ENCODE peak calls at places on chromosome 19, in nine cellular contexts. One of them, this sample, is unnamed.

GRCh38 chr19:15449620-15450527 is at the start of gene WIZ:
- DNase-seq in C1 segment of cervical spinal cord: peak
- DNase-seq in HCEC 1CT: peak
- DNase-seq in M059J: peak
- DNase-seq in frontal cortex: peak
- DNase-seq in GM03348: peak
- DNase-seq in HuH-7: peak
- DNase-seq in HAP-1: peak
- DNase-seq in activated T-cell treated with anti-CD3 and anti-CD28 coated beads for 1 hour: peak
- DNase-seq in this sample: peak

GRCh38 chr19:51441410-51442390 is 16.6 kb downstream of the SIGLEC8 start:
- DNase-seq in C1 segment of cervical spinal cord: no peak
- DNase-seq in HCEC 1CT: no peak
- DNase-seq in M059J: no peak
- DNase-seq in frontal cortex: no peak
- DNase-seq in GM03348: no peak
- DNase-seq in HuH-7: no peak
- DNase-seq in HAP-1: no peak
- DNase-seq in activated T-cell treated with anti-CD3 and anti-CD28 coated beads for 1 hour: peak
- DNase-seq in this sample: peak

GRCh38 chr19:46728693-46729339 is 11.9 kb upstream of the PRKD2 start:
- DNase-seq in C1 segment of cervical spinal cord: no peak
- DNase-seq in HCEC 1CT: peak
- DNase-seq in M059J: peak
- DNase-seq in frontal cortex: peak
- DNase-seq in GM03348: peak
- DNase-seq in HuH-7: peak
- DNase-seq in HAP-1: peak
- DNase-seq in activated T-cell treated with anti-CD3 and anti-CD28 coated beads for 1 hour: peak
- DNase-seq in this sample: peak

GRCh38 chr19:7004313-7004931 is 16.8 kb downstream of the MBD3L2B start:
- DNase-seq in C1 segment of cervical spinal cord: no peak
- DNase-seq in HCEC 1CT: peak
- DNase-seq in M059J: peak
- DNase-seq in frontal cortex: no peak
- DNase-seq in GM03348: peak
- DNase-seq in HuH-7: peak
- DNase-seq in HAP-1: peak
- DNase-seq in activated T-cell treated with anti-CD3 and anti-CD28 coated beads for 1 hour: no peak
- DNase-seq in this sample: peak

GRCh38 chr19:41321600-41322270 is 11.8 kb downstream of the CCDC97 start:
- DNase-seq in C1 segment of cervical spinal cord: no peak
- DNase-seq in HCEC 1CT: peak
- DNase-seq in M059J: peak
- DNase-seq in frontal cortex: no peak
- DNase-seq in GM03348: peak
- DNase-seq in HuH-7: peak
- DNase-seq in HAP-1: peak
- DNase-seq in activated T-cell treated with anti-CD3 and anti-CD28 coated beads for 1 hour: no peak
- DNase-seq in this sample: peak

GRCh38 chr19:15432018-15432494 is 13.3 kb upstream of the AKAP8L start:
- DNase-seq in C1 segment of cervical spinal cord: no peak
- DNase-seq in HCEC 1CT: no peak
- DNase-seq in M059J: no peak
- DNase-seq in frontal cortex: no peak
- DNase-seq in GM03348: peak
- DNase-seq in HuH-7: no peak
- DNase-seq in HAP-1: no peak
- DNase-seq in activated T-cell treated with anti-CD3 and anti-CD28 coated beads for 1 hour: no peak
- DNase-seq in this sample: peak

GRCh38 chr19:6343462-6343861 is 10.1 kb upstream of the ACER1 start:
- DNase-seq in C1 segment of cervical spinal cord: no peak
- DNase-seq in HCEC 1CT: no peak
- DNase-seq in M059J: no peak
- DNase-seq in frontal cortex: no peak
- DNase-seq in GM03348: no peak
- DNase-seq in HuH-7: no peak
- DNase-seq in HAP-1: no peak
- DNase-seq in activated T-cell treated with anti-CD3 and anti-CD28 coated beads for 1 hour: no peak
- DNase-seq in this sample: no peak

GRCh38 chr19:35642312-35642711 is 767 bp downstream of the ETV2 start:
- DNase-seq in C1 segment of cervical spinal cord: no peak
- DNase-seq in HCEC 1CT: no peak
- DNase-seq in M059J: peak
- DNase-seq in frontal cortex: no peak
- DNase-seq in GM03348: no peak
- DNase-seq in HuH-7: no peak
- DNase-seq in HAP-1: no peak
- DNase-seq in activated T-cell treated with anti-CD3 and anti-CD28 coated beads for 1 hour: no peak
- DNase-seq in this sample: no peak

GRCh38 chr19:16134510-16134909 is 9.0 kb upstream of the HSH2D start:
- DNase-seq in C1 segment of cervical spinal cord: no peak
- DNase-seq in HCEC 1CT: no peak
- DNase-seq in M059J: no peak
- DNase-seq in frontal cortex: no peak
- DNase-seq in GM03348: no peak
- DNase-seq in HuH-7: no peak
- DNase-seq in HAP-1: no peak
- DNase-seq in activated T-cell treated with anti-CD3 and anti-CD28 coated beads for 1 hour: no peak
- DNase-seq in this sample: peak

GRCh38 chr19:9796113-9796773 is 22.6 kb downstream of the FBXL12 start:
- DNase-seq in C1 segment of cervical spinal cord: no peak
- DNase-seq in HCEC 1CT: peak
- DNase-seq in M059J: peak
- DNase-seq in frontal cortex: peak
- DNase-seq in GM03348: peak
- DNase-seq in HuH-7: peak
- DNase-seq in HAP-1: peak
- DNase-seq in activated T-cell treated with anti-CD3 and anti-CD28 coated beads for 1 hour: peak
- DNase-seq in this sample: peak

GRCh38 chr19:40754611-40755247 is 3.7 kb downstream of the SNRPA start:
- DNase-seq in C1 segment of cervical spinal cord: no peak
- DNase-seq in HCEC 1CT: no peak
- DNase-seq in M059J: peak
- DNase-seq in frontal cortex: no peak
- DNase-seq in GM03348: no peak
- DNase-seq in HuH-7: peak
- DNase-seq in HAP-1: no peak
- DNase-seq in activated T-cell treated with anti-CD3 and anti-CD28 coated beads for 1 hour: no peak
- DNase-seq in this sample: no peak

GRCh38 chr19:50659318-50660082 is 10.3 kb downstream of the C19orf81 start:
- DNase-seq in C1 segment of cervical spinal cord: no peak
- DNase-seq in HCEC 1CT: no peak
- DNase-seq in M059J: no peak
- DNase-seq in frontal cortex: no peak
- DNase-seq in GM03348: no peak
- DNase-seq in HuH-7: no peak
- DNase-seq in HAP-1: no peak
- DNase-seq in activated T-cell treated with anti-CD3 and anti-CD28 coated beads for 1 hour: no peak
- DNase-seq in this sample: no peak

GRCh38 chr19:28076628-28077027 is 1136.3 kb downstream of the UQCRFS1 start:
- DNase-seq in C1 segment of cervical spinal cord: no peak
- DNase-seq in HCEC 1CT: no peak
- DNase-seq in M059J: no peak
- DNase-seq in frontal cortex: no peak
- DNase-seq in GM03348: no peak
- DNase-seq in HuH-7: no peak
- DNase-seq in HAP-1: no peak
- DNase-seq in activated T-cell treated with anti-CD3 and anti-CD28 coated beads for 1 hour: no peak
- DNase-seq in this sample: no peak

GRCh38 chr19:10888421-10888866 is 17.1 kb downstream of the CARM1 start:
- DNase-seq in C1 segment of cervical spinal cord: no peak
- DNase-seq in HCEC 1CT: no peak
- DNase-seq in M059J: no peak
- DNase-seq in frontal cortex: no peak
- DNase-seq in GM03348: no peak
- DNase-seq in HuH-7: no peak
- DNase-seq in HAP-1: peak
- DNase-seq in activated T-cell treated with anti-CD3 and anti-CD28 coated beads for 1 hour: no peak
- DNase-seq in this sample: peak

GRCh38 chr19:55147408-55148251 is 1.4 kb downstream of the TNNT1 start:
- DNase-seq in C1 segment of cervical spinal cord: no peak
- DNase-seq in HCEC 1CT: no peak
- DNase-seq in M059J: no peak
- DNase-seq in frontal cortex: no peak
- DNase-seq in GM03348: no peak
- DNase-seq in HuH-7: no peak
- DNase-seq in HAP-1: no peak
- DNase-seq in activated T-cell treated with anti-CD3 and anti-CD28 coated beads for 1 hour: no peak
- DNase-seq in this sample: no peak

GRCh38 chr19:28296506-28296905 is 916.4 kb downstream of the UQCRFS1 start:
- DNase-seq in C1 segment of cervical spinal cord: no peak
- DNase-seq in HCEC 1CT: no peak
- DNase-seq in M059J: no peak
- DNase-seq in frontal cortex: no peak
- DNase-seq in GM03348: peak
- DNase-seq in HuH-7: no peak
- DNase-seq in HAP-1: no peak
- DNase-seq in activated T-cell treated with anti-CD3 and anti-CD28 coated beads for 1 hour: no peak
- DNase-seq in this sample: no peak

GRCh38 chr19:58274771-58275199 is 4.0 kb upstream of the ZNF8 start:
- DNase-seq in C1 segment of cervical spinal cord: no peak
- DNase-seq in HCEC 1CT: no peak
- DNase-seq in M059J: peak
- DNase-seq in frontal cortex: no peak
- DNase-seq in GM03348: no peak
- DNase-seq in HuH-7: no peak
- DNase-seq in HAP-1: no peak
- DNase-seq in activated T-cell treated with anti-CD3 and anti-CD28 coated beads for 1 hour: no peak
- DNase-seq in this sample: no peak

GRCh38 chr19:6020166-6020967 is 42.4 kb upstream of the RANBP3 start:
- DNase-seq in C1 segment of cervical spinal cord: no peak
- DNase-seq in HCEC 1CT: no peak
- DNase-seq in M059J: peak
- DNase-seq in frontal cortex: no peak
- DNase-seq in GM03348: no peak
- DNase-seq in HuH-7: no peak
- DNase-seq in HAP-1: no peak
- DNase-seq in activated T-cell treated with anti-CD3 and anti-CD28 coated beads for 1 hour: no peak
- DNase-seq in this sample: no peak

GRCh38 chr19:31745731-31746130 is 396.5 kb upstream of the TSHZ3 start:
- DNase-seq in C1 segment of cervical spinal cord: no peak
- DNase-seq in HCEC 1CT: no peak
- DNase-seq in M059J: no peak
- DNase-seq in frontal cortex: no peak
- DNase-seq in GM03348: no peak
- DNase-seq in HuH-7: no peak
- DNase-seq in HAP-1: no peak
- DNase-seq in activated T-cell treated with anti-CD3 and anti-CD28 coated beads for 1 hour: no peak
- DNase-seq in this sample: no peak

GRCh38 chr19:51398096-51398704 is 7.8 kb upstream of the C19orf84 start:
- DNase-seq in C1 segment of cervical spinal cord: no peak
- DNase-seq in HCEC 1CT: peak
- DNase-seq in M059J: peak
- DNase-seq in frontal cortex: no peak
- DNase-seq in GM03348: peak
- DNase-seq in HuH-7: peak
- DNase-seq in HAP-1: peak
- DNase-seq in activated T-cell treated with anti-CD3 and anti-CD28 coated beads for 1 hour: no peak
- DNase-seq in this sample: no peak

GRCh38 chr19:49506575-49507105 is 5.8 kb upstream of the FCGRT start:
- DNase-seq in C1 segment of cervical spinal cord: no peak
- DNase-seq in HCEC 1CT: peak
- DNase-seq in M059J: peak
- DNase-seq in frontal cortex: no peak
- DNase-seq in GM03348: peak
- DNase-seq in HuH-7: peak
- DNase-seq in HAP-1: peak
- DNase-seq in activated T-cell treated with anti-CD3 and anti-CD28 coated beads for 1 hour: peak
- DNase-seq in this sample: peak

GRCh38 chr19:28283592-28283991 is 929.4 kb downstream of the UQCRFS1 start:
- DNase-seq in C1 segment of cervical spinal cord: no peak
- DNase-seq in HCEC 1CT: no peak
- DNase-seq in M059J: no peak
- DNase-seq in frontal cortex: no peak
- DNase-seq in GM03348: no peak
- DNase-seq in HuH-7: no peak
- DNase-seq in HAP-1: no peak
- DNase-seq in activated T-cell treated with anti-CD3 and anti-CD28 coated beads for 1 hour: no peak
- DNase-seq in this sample: no peak

GRCh38 chr19:11092181-11092538 is 2.9 kb downstream of the LDLR start:
- DNase-seq in C1 segment of cervical spinal cord: no peak
- DNase-seq in HCEC 1CT: peak
- DNase-seq in M059J: peak
- DNase-seq in frontal cortex: no peak
- DNase-seq in GM03348: peak
- DNase-seq in HuH-7: peak
- DNase-seq in HAP-1: no peak
- DNase-seq in activated T-cell treated with anti-CD3 and anti-CD28 coated beads for 1 hour: no peak
- DNase-seq in this sample: no peak

GRCh38 chr19:57648336-57649003 is 15.5 kb downstream of the ZNF211 start:
- DNase-seq in C1 segment of cervical spinal cord: no peak
- DNase-seq in HCEC 1CT: no peak
- DNase-seq in M059J: no peak
- DNase-seq in frontal cortex: no peak
- DNase-seq in GM03348: no peak
- DNase-seq in HuH-7: no peak
- DNase-seq in HAP-1: no peak
- DNase-seq in activated T-cell treated with anti-CD3 and anti-CD28 coated beads for 1 hour: no peak
- DNase-seq in this sample: no peak

GRCh38 chr19:8610041-8610927 is at the start of gene ADAMTS10:
- DNase-seq in C1 segment of cervical spinal cord: no peak
- DNase-seq in HCEC 1CT: no peak
- DNase-seq in M059J: peak
- DNase-seq in frontal cortex: peak
- DNase-seq in GM03348: peak
- DNase-seq in HuH-7: no peak
- DNase-seq in HAP-1: no peak
- DNase-seq in activated T-cell treated with anti-CD3 and anti-CD28 coated beads for 1 hour: peak
- DNase-seq in this sample: peak

GRCh38 chr19:10270616-10271394 is at the start of gene ICAM1:
- DNase-seq in C1 segment of cervical spinal cord: no peak
- DNase-seq in HCEC 1CT: peak
- DNase-seq in M059J: peak
- DNase-seq in frontal cortex: no peak
- DNase-seq in GM03348: peak
- DNase-seq in HuH-7: peak
- DNase-seq in HAP-1: no peak
- DNase-seq in activated T-cell treated with anti-CD3 and anti-CD28 coated beads for 1 hour: peak
- DNase-seq in this sample: peak

GRCh38 chr19:13212759-13213330 is 62.6 kb downstream of the IER2 start:
- DNase-seq in C1 segment of cervical spinal cord: no peak
- DNase-seq in HCEC 1CT: peak
- DNase-seq in M059J: peak
- DNase-seq in frontal cortex: no peak
- DNase-seq in GM03348: peak
- DNase-seq in HuH-7: peak
- DNase-seq in HAP-1: peak
- DNase-seq in activated T-cell treated with anti-CD3 and anti-CD28 coated beads for 1 hour: peak
- DNase-seq in this sample: peak

GRCh38 chr19:3479819-3480215 is 508 bp downstream of the SMIM24 start:
- DNase-seq in C1 segment of cervical spinal cord: no peak
- DNase-seq in HCEC 1CT: no peak
- DNase-seq in M059J: no peak
- DNase-seq in frontal cortex: no peak
- DNase-seq in GM03348: no peak
- DNase-seq in HuH-7: peak
- DNase-seq in HAP-1: no peak
- DNase-seq in activated T-cell treated with anti-CD3 and anti-CD28 coated beads for 1 hour: no peak
- DNase-seq in this sample: no peak

GRCh38 chr19:31214086-31214485 is 135.2 kb downstream of the TSHZ3 start:
- DNase-seq in C1 segment of cervical spinal cord: no peak
- DNase-seq in HCEC 1CT: peak
- DNase-seq in M059J: peak
- DNase-seq in frontal cortex: no peak
- DNase-seq in GM03348: peak
- DNase-seq in HuH-7: no peak
- DNase-seq in HAP-1: no peak
- DNase-seq in activated T-cell treated with anti-CD3 and anti-CD28 coated beads for 1 hour: peak
- DNase-seq in this sample: no peak

GRCh38 chr19:54415208-54415900 is at the start of gene TTYH1:
- DNase-seq in C1 segment of cervical spinal cord: peak
- DNase-seq in HCEC 1CT: no peak
- DNase-seq in M059J: no peak
- DNase-seq in frontal cortex: peak
- DNase-seq in GM03348: no peak
- DNase-seq in HuH-7: no peak
- DNase-seq in HAP-1: peak
- DNase-seq in activated T-cell treated with anti-CD3 and anti-CD28 coated beads for 1 hour: peak
- DNase-seq in this sample: peak

GRCh38 chr19:10587022-10587838 is at the start of gene AP1M2:
- DNase-seq in C1 segment of cervical spinal cord: no peak
- DNase-seq in HCEC 1CT: no peak
- DNase-seq in M059J: no peak
- DNase-seq in frontal cortex: no peak
- DNase-seq in GM03348: no peak
- DNase-seq in HuH-7: no peak
- DNase-seq in HAP-1: no peak
- DNase-seq in activated T-cell treated with anti-CD3 and anti-CD28 coated beads for 1 hour: no peak
- DNase-seq in this sample: no peak